ENCODE peak calls at places on chromosome 5, in nine cellular contexts. One of them, this sample, is unnamed.

GRCh38 chr5:36886791-36887190 is 10.2 kb downstream of the NIPBL start:
- DNase-seq in mesenteric fat pad: no peak
- DNase-seq in Kasumi-1: no peak
- DNase-seq in cardiac muscle cell: no peak
- DNase-seq in AG04449: no peak
- DNase-seq in skeletal muscle cell: no peak
- DNase-seq in T-helper 9 cell: no peak
- DNase-seq in T47D: no peak
- DNase-seq in ureter: no peak
- DNase-seq in this sample: no peak

GRCh38 chr5:77784735-77785134 is 8.6 kb upstream of the TBCA start:
- DNase-seq in mesenteric fat pad: no peak
- DNase-seq in Kasumi-1: no peak
- DNase-seq in cardiac muscle cell: no peak
- DNase-seq in AG04449: no peak
- DNase-seq in skeletal muscle cell: no peak
- DNase-seq in T-helper 9 cell: no peak
- DNase-seq in T47D: no peak
- DNase-seq in ureter: no peak
- DNase-seq in this sample: no peak

GRCh38 chr5:115096034-115096769 is 73.5 kb downstream of the TRIM36 start:
- DNase-seq in mesenteric fat pad: no peak
- DNase-seq in Kasumi-1: no peak
- DNase-seq in cardiac muscle cell: peak
- DNase-seq in AG04449: no peak
- DNase-seq in skeletal muscle cell: no peak
- DNase-seq in T-helper 9 cell: no peak
- DNase-seq in T47D: no peak
- DNase-seq in ureter: no peak
- DNase-seq in this sample: no peak

GRCh38 chr5:14213813-14214585 is 70.9 kb downstream of the TRIO start:
- DNase-seq in mesenteric fat pad: no peak
- DNase-seq in Kasumi-1: no peak
- DNase-seq in cardiac muscle cell: no peak
- DNase-seq in AG04449: no peak
- DNase-seq in skeletal muscle cell: no peak
- DNase-seq in T-helper 9 cell: no peak
- DNase-seq in T47D: no peak
- DNase-seq in ureter: no peak
- DNase-seq in this sample: no peak

GRCh38 chr5:179417696-179418095 is 72.4 kb upstream of the ADAMTS2 start:
- DNase-seq in mesenteric fat pad: no peak
- DNase-seq in Kasumi-1: no peak
- DNase-seq in cardiac muscle cell: no peak
- DNase-seq in AG04449: no peak
- DNase-seq in skeletal muscle cell: no peak
- DNase-seq in T-helper 9 cell: no peak
- DNase-seq in T47D: no peak
- DNase-seq in ureter: no peak
- DNase-seq in this sample: no peak

GRCh38 chr5:73763300-73764032 is 137.5 kb downstream of the ARHGEF28 start:
- DNase-seq in mesenteric fat pad: no peak
- DNase-seq in Kasumi-1: no peak
- DNase-seq in cardiac muscle cell: no peak
- DNase-seq in AG04449: peak
- DNase-seq in skeletal muscle cell: no peak
- DNase-seq in T-helper 9 cell: no peak
- DNase-seq in T47D: no peak
- DNase-seq in ureter: no peak
- DNase-seq in this sample: no peak

GRCh38 chr5:138032028-138032571 is 779 bp downstream of the FAM13B start:
- DNase-seq in mesenteric fat pad: no peak
- DNase-seq in Kasumi-1: peak
- DNase-seq in cardiac muscle cell: peak
- DNase-seq in AG04449: no peak
- DNase-seq in skeletal muscle cell: no peak
- DNase-seq in T-helper 9 cell: no peak
- DNase-seq in T47D: peak
- DNase-seq in ureter: peak
- DNase-seq in this sample: no peak

GRCh38 chr5:133841831-133842750 is 126.3 kb downstream of the C5orf15 start:
- DNase-seq in mesenteric fat pad: peak
- DNase-seq in Kasumi-1: no peak
- DNase-seq in cardiac muscle cell: no peak
- DNase-seq in AG04449: no peak
- DNase-seq in skeletal muscle cell: no peak
- DNase-seq in T-helper 9 cell: no peak
- DNase-seq in T47D: no peak
- DNase-seq in ureter: no peak
- DNase-seq in this sample: no peak

GRCh38 chr5:31678180-31678579 is 39.2 kb downstream of the PDZD2 start:
- DNase-seq in mesenteric fat pad: no peak
- DNase-seq in Kasumi-1: no peak
- DNase-seq in cardiac muscle cell: peak
- DNase-seq in AG04449: no peak
- DNase-seq in skeletal muscle cell: no peak
- DNase-seq in T-helper 9 cell: no peak
- DNase-seq in T47D: no peak
- DNase-seq in ureter: no peak
- DNase-seq in this sample: no peak

GRCh38 chr5:39716532-39716971 is 291.8 kb upstream of the DAB2 start:
- DNase-seq in mesenteric fat pad: no peak
- DNase-seq in Kasumi-1: peak
- DNase-seq in cardiac muscle cell: peak
- DNase-seq in AG04449: no peak
- DNase-seq in skeletal muscle cell: peak
- DNase-seq in T-helper 9 cell: no peak
- DNase-seq in T47D: peak
- DNase-seq in ureter: no peak
- DNase-seq in this sample: no peak

GRCh38 chr5:24623018-24623417 is 21.8 kb downstream of the CDH10 start:
- DNase-seq in mesenteric fat pad: no peak
- DNase-seq in Kasumi-1: no peak
- DNase-seq in cardiac muscle cell: no peak
- DNase-seq in AG04449: no peak
- DNase-seq in skeletal muscle cell: no peak
- DNase-seq in T-helper 9 cell: no peak
- DNase-seq in T47D: no peak
- DNase-seq in ureter: no peak
- DNase-seq in this sample: no peak

GRCh38 chr5:114305402-114306207 is 56.3 kb upstream of the KCNN2 start:
- DNase-seq in mesenteric fat pad: no peak
- DNase-seq in Kasumi-1: peak
- DNase-seq in cardiac muscle cell: peak
- DNase-seq in AG04449: no peak
- DNase-seq in skeletal muscle cell: no peak
- DNase-seq in T-helper 9 cell: no peak
- DNase-seq in T47D: peak
- DNase-seq in ureter: no peak
- DNase-seq in this sample: peak

GRCh38 chr5:78896128-78896527 is 89.0 kb downstream of the ARSB start:
- DNase-seq in mesenteric fat pad: no peak
- DNase-seq in Kasumi-1: no peak
- DNase-seq in cardiac muscle cell: peak
- DNase-seq in AG04449: no peak
- DNase-seq in skeletal muscle cell: no peak
- DNase-seq in T-helper 9 cell: no peak
- DNase-seq in T47D: no peak
- DNase-seq in ureter: no peak
- DNase-seq in this sample: peak

GRCh38 chr5:154010660-154011059 is 28.1 kb downstream of the FAM114A2 start:
- DNase-seq in mesenteric fat pad: no peak
- DNase-seq in Kasumi-1: no peak
- DNase-seq in cardiac muscle cell: no peak
- DNase-seq in AG04449: no peak
- DNase-seq in skeletal muscle cell: no peak
- DNase-seq in T-helper 9 cell: no peak
- DNase-seq in T47D: no peak
- DNase-seq in ureter: no peak
- DNase-seq in this sample: no peak

GRCh38 chr5:306011-306805 is 15.3 kb upstream of the AHRR start:
- DNase-seq in mesenteric fat pad: peak
- DNase-seq in Kasumi-1: no peak
- DNase-seq in cardiac muscle cell: no peak
- DNase-seq in AG04449: no peak
- DNase-seq in skeletal muscle cell: no peak
- DNase-seq in T-helper 9 cell: no peak
- DNase-seq in T47D: no peak
- DNase-seq in ureter: no peak
- DNase-seq in this sample: no peak

This sample was measured in AG04450.